ENCODE peak calls at places on chromosomes 7 and 10, in eight cellular contexts. One of them, this sample, is unnamed.

GRCh38 chr7:141151726-141152125 is 77.9 kb downstream of the TMEM178B start:
- DNase-seq in kidney tubule cell: peak
- DNase-seq in GDM1: no peak
- DNase-seq in endothelial cell of umbilical vein: no peak
- DNase-seq in HS-5: no peak
- DNase-seq in psoas muscle: no peak
- DNase-seq in amniotic epithelial cell: no peak
- DNase-seq in LoVo: no peak
- DNase-seq in this sample: no peak

GRCh38 chr7:5396999-5397656 is 26.5 kb downstream of the TNRC18 start:
- DNase-seq in kidney tubule cell: peak
- DNase-seq in GDM1: peak
- DNase-seq in endothelial cell of umbilical vein: peak
- DNase-seq in HS-5: peak
- DNase-seq in psoas muscle: peak
- DNase-seq in amniotic epithelial cell: peak
- DNase-seq in LoVo: peak
- DNase-seq in this sample: peak

GRCh38 chr7:15855726-15856125 is 169.2 kb upstream of the MEOX2 start:
- DNase-seq in kidney tubule cell: no peak
- DNase-seq in GDM1: no peak
- DNase-seq in endothelial cell of umbilical vein: peak
- DNase-seq in HS-5: no peak
- DNase-seq in psoas muscle: no peak
- DNase-seq in amniotic epithelial cell: no peak
- DNase-seq in LoVo: peak
- DNase-seq in this sample: no peak

GRCh38 chr7:20310963-20311742 is 19.5 kb upstream of the ITGB8 start:
- DNase-seq in kidney tubule cell: peak
- DNase-seq in GDM1: no peak
- DNase-seq in endothelial cell of umbilical vein: peak
- DNase-seq in HS-5: peak
- DNase-seq in psoas muscle: no peak
- DNase-seq in amniotic epithelial cell: peak
- DNase-seq in LoVo: peak
- DNase-seq in this sample: no peak

GRCh38 chr10:101693701-101694055 is 1.3 kb downstream of the FBXW4 start:
- DNase-seq in kidney tubule cell: peak
- DNase-seq in GDM1: no peak
- DNase-seq in endothelial cell of umbilical vein: no peak
- DNase-seq in HS-5: no peak
- DNase-seq in psoas muscle: no peak
- DNase-seq in amniotic epithelial cell: no peak
- DNase-seq in LoVo: peak
- DNase-seq in this sample: no peak

GRCh38 chr7:120857558-120858298 is at the start of gene TSPAN12:
- DNase-seq in kidney tubule cell: peak
- DNase-seq in GDM1: peak
- DNase-seq in endothelial cell of umbilical vein: peak
- DNase-seq in HS-5: peak
- DNase-seq in psoas muscle: peak
- DNase-seq in amniotic epithelial cell: peak
- DNase-seq in LoVo: peak
- DNase-seq in this sample: peak

GRCh38 chr7:480531-481218 is 39.0 kb downstream of the PDGFA start:
- DNase-seq in kidney tubule cell: no peak
- DNase-seq in GDM1: no peak
- DNase-seq in endothelial cell of umbilical vein: no peak
- DNase-seq in HS-5: no peak
- DNase-seq in psoas muscle: peak
- DNase-seq in amniotic epithelial cell: peak
- DNase-seq in LoVo: no peak
- DNase-seq in this sample: no peak

GRCh38 chr7:114656471-114656870 is 241.9 kb downstream of the FOXP2 start:
- DNase-seq in kidney tubule cell: no peak
- DNase-seq in GDM1: no peak
- DNase-seq in endothelial cell of umbilical vein: no peak
- DNase-seq in HS-5: no peak
- DNase-seq in psoas muscle: no peak
- DNase-seq in amniotic epithelial cell: no peak
- DNase-seq in LoVo: no peak
- DNase-seq in this sample: no peak

GRCh38 chr10:48478980-48479811 is 125.7 kb downstream of the ARHGAP22 start:
- DNase-seq in kidney tubule cell: no peak
- DNase-seq in GDM1: no peak
- DNase-seq in endothelial cell of umbilical vein: no peak
- DNase-seq in HS-5: no peak
- DNase-seq in psoas muscle: no peak
- DNase-seq in amniotic epithelial cell: no peak
- DNase-seq in LoVo: no peak
- DNase-seq in this sample: no peak

GRCh38 chr10:80199828-80200227 is 5.5 kb downstream of the ANXA11 start:
- DNase-seq in kidney tubule cell: peak
- DNase-seq in GDM1: peak
- DNase-seq in endothelial cell of umbilical vein: peak
- DNase-seq in HS-5: no peak
- DNase-seq in psoas muscle: no peak
- DNase-seq in amniotic epithelial cell: peak
- DNase-seq in LoVo: peak
- DNase-seq in this sample: peak

GRCh38 chr7:51680594-51681409 is 364.2 kb upstream of the COBL start:
- DNase-seq in kidney tubule cell: no peak
- DNase-seq in GDM1: no peak
- DNase-seq in endothelial cell of umbilical vein: no peak
- DNase-seq in HS-5: no peak
- DNase-seq in psoas muscle: no peak
- DNase-seq in amniotic epithelial cell: no peak
- DNase-seq in LoVo: no peak
- DNase-seq in this sample: no peak

GRCh38 chr10:58842860-58843376 is 330.2 kb downstream of the BICC1 start:
- DNase-seq in kidney tubule cell: no peak
- DNase-seq in GDM1: no peak
- DNase-seq in endothelial cell of umbilical vein: no peak
- DNase-seq in HS-5: no peak
- DNase-seq in psoas muscle: no peak
- DNase-seq in amniotic epithelial cell: no peak
- DNase-seq in LoVo: no peak
- DNase-seq in this sample: no peak

GRCh38 chr7:143396625-143397556 is 11.8 kb downstream of the EPHA1 start:
- DNase-seq in kidney tubule cell: no peak
- DNase-seq in GDM1: no peak
- DNase-seq in endothelial cell of umbilical vein: no peak
- DNase-seq in HS-5: no peak
- DNase-seq in psoas muscle: no peak
- DNase-seq in amniotic epithelial cell: no peak
- DNase-seq in LoVo: no peak
- DNase-seq in this sample: no peak

GRCh38 chr10:119104653-119105024 is 726 bp downstream of the DENND10 start:
- DNase-seq in kidney tubule cell: peak
- DNase-seq in GDM1: no peak
- DNase-seq in endothelial cell of umbilical vein: peak
- DNase-seq in HS-5: no peak
- DNase-seq in psoas muscle: peak
- DNase-seq in amniotic epithelial cell: peak
- DNase-seq in LoVo: no peak
- DNase-seq in this sample: no peak

GRCh38 chr7:7979556-7979955 is 11.0 kb downstream of the GLCCI1 start:
- DNase-seq in kidney tubule cell: no peak
- DNase-seq in GDM1: no peak
- DNase-seq in endothelial cell of umbilical vein: no peak
- DNase-seq in HS-5: no peak
- DNase-seq in psoas muscle: no peak
- DNase-seq in amniotic epithelial cell: peak
- DNase-seq in LoVo: no peak
- DNase-seq in this sample: no peak

GRCh38 chr7:22350466-22351328 is 6.3 kb downstream of the RAPGEF5 start:
- DNase-seq in kidney tubule cell: peak
- DNase-seq in GDM1: no peak
- DNase-seq in endothelial cell of umbilical vein: peak
- DNase-seq in HS-5: peak
- DNase-seq in psoas muscle: no peak
- DNase-seq in amniotic epithelial cell: peak
- DNase-seq in LoVo: peak
- DNase-seq in this sample: no peak

GRCh38 chr7:55005241-55005836 is 13.5 kb upstream of the EGFR start:
- DNase-seq in kidney tubule cell: no peak
- DNase-seq in GDM1: no peak
- DNase-seq in endothelial cell of umbilical vein: no peak
- DNase-seq in HS-5: no peak
- DNase-seq in psoas muscle: peak
- DNase-seq in amniotic epithelial cell: no peak
- DNase-seq in LoVo: no peak
- DNase-seq in this sample: no peak

GRCh38 chr10:31939797-31940708 is 11.4 kb upstream of the ARHGAP12 start:
- DNase-seq in kidney tubule cell: peak
- DNase-seq in GDM1: no peak
- DNase-seq in endothelial cell of umbilical vein: peak
- DNase-seq in HS-5: no peak
- DNase-seq in psoas muscle: no peak
- DNase-seq in amniotic epithelial cell: peak
- DNase-seq in LoVo: no peak
- DNase-seq in this sample: no peak

GRCh38 chr7:94258418-94258817 is 136.3 kb upstream of the COL1A2 start:
- DNase-seq in kidney tubule cell: no peak
- DNase-seq in GDM1: no peak
- DNase-seq in endothelial cell of umbilical vein: no peak
- DNase-seq in HS-5: no peak
- DNase-seq in psoas muscle: no peak
- DNase-seq in amniotic epithelial cell: no peak
- DNase-seq in LoVo: no peak
- DNase-seq in this sample: no peak

GRCh38 chr7:39969431-39969830 is 19.4 kb downstream of the CDK13 start:
- DNase-seq in kidney tubule cell: no peak
- DNase-seq in GDM1: no peak
- DNase-seq in endothelial cell of umbilical vein: no peak
- DNase-seq in HS-5: no peak
- DNase-seq in psoas muscle: no peak
- DNase-seq in amniotic epithelial cell: no peak
- DNase-seq in LoVo: no peak
- DNase-seq in this sample: no peak

GRCh38 chr7:909358-910329 is 33.3 kb downstream of the GET4 start:
- DNase-seq in kidney tubule cell: no peak
- DNase-seq in GDM1: peak
- DNase-seq in endothelial cell of umbilical vein: no peak
- DNase-seq in HS-5: no peak
- DNase-seq in psoas muscle: peak
- DNase-seq in amniotic epithelial cell: peak
- DNase-seq in LoVo: no peak
- DNase-seq in this sample: peak

GRCh38 chr10:113991091-113991860 is 52.4 kb upstream of the ADRB1 start:
- DNase-seq in kidney tubule cell: no peak
- DNase-seq in GDM1: no peak
- DNase-seq in endothelial cell of umbilical vein: no peak
- DNase-seq in HS-5: no peak
- DNase-seq in psoas muscle: no peak
- DNase-seq in amniotic epithelial cell: peak
- DNase-seq in LoVo: peak
- DNase-seq in this sample: no peak

GRCh38 chr7:158015403-158016116 is 572.1 kb downstream of the PTPRN2 start:
- DNase-seq in kidney tubule cell: peak
- DNase-seq in GDM1: no peak
- DNase-seq in endothelial cell of umbilical vein: no peak
- DNase-seq in HS-5: no peak
- DNase-seq in psoas muscle: no peak
- DNase-seq in amniotic epithelial cell: no peak
- DNase-seq in LoVo: no peak
- DNase-seq in this sample: no peak

GRCh38 chr7:134902058-134902457 is 84.2 kb upstream of the AGBL3 start:
- DNase-seq in kidney tubule cell: no peak
- DNase-seq in GDM1: no peak
- DNase-seq in endothelial cell of umbilical vein: no peak
- DNase-seq in HS-5: no peak
- DNase-seq in psoas muscle: no peak
- DNase-seq in amniotic epithelial cell: no peak
- DNase-seq in LoVo: no peak
- DNase-seq in this sample: no peak

GRCh38 chr7:151831606-151832005 is 45.3 kb downstream of the PRKAG2 start:
- DNase-seq in kidney tubule cell: no peak
- DNase-seq in GDM1: no peak
- DNase-seq in endothelial cell of umbilical vein: no peak
- DNase-seq in HS-5: no peak
- DNase-seq in psoas muscle: peak
- DNase-seq in amniotic epithelial cell: no peak
- DNase-seq in LoVo: no peak
- DNase-seq in this sample: no peak

GRCh38 chr7:55296070-55296469 is 69.1 kb upstream of the LANCL2 start:
- DNase-seq in kidney tubule cell: no peak
- DNase-seq in GDM1: no peak
- DNase-seq in endothelial cell of umbilical vein: no peak
- DNase-seq in HS-5: no peak
- DNase-seq in psoas muscle: no peak
- DNase-seq in amniotic epithelial cell: no peak
- DNase-seq in LoVo: no peak
- DNase-seq in this sample: no peak

GRCh38 chr7:28564755-28565374 is 152.5 kb downstream of the CREB5 start:
- DNase-seq in kidney tubule cell: no peak
- DNase-seq in GDM1: no peak
- DNase-seq in endothelial cell of umbilical vein: no peak
- DNase-seq in HS-5: no peak
- DNase-seq in psoas muscle: no peak
- DNase-seq in amniotic epithelial cell: no peak
- DNase-seq in LoVo: no peak
- DNase-seq in this sample: no peak

GRCh38 chr7:157347217-157347904 is 10.6 kb downstream of the DNAJB6 start:
- DNase-seq in kidney tubule cell: peak
- DNase-seq in GDM1: no peak
- DNase-seq in endothelial cell of umbilical vein: no peak
- DNase-seq in HS-5: peak
- DNase-seq in psoas muscle: peak
- DNase-seq in amniotic epithelial cell: peak
- DNase-seq in LoVo: no peak
- DNase-seq in this sample: peak

GRCh38 chr7:43729214-43729923 is at the start of gene COA1:
- DNase-seq in kidney tubule cell: peak
- DNase-seq in GDM1: peak
- DNase-seq in endothelial cell of umbilical vein: peak
- DNase-seq in HS-5: peak
- DNase-seq in psoas muscle: peak
- DNase-seq in amniotic epithelial cell: peak
- DNase-seq in LoVo: peak
- DNase-seq in this sample: peak

GRCh38 chr7:30472771-30473392 is 5.7 kb downstream of the NOD1 start:
- DNase-seq in kidney tubule cell: no peak
- DNase-seq in GDM1: no peak
- DNase-seq in endothelial cell of umbilical vein: peak
- DNase-seq in HS-5: no peak
- DNase-seq in psoas muscle: no peak
- DNase-seq in amniotic epithelial cell: peak
- DNase-seq in LoVo: no peak
- DNase-seq in this sample: no peak